ENCODE peak calls at places on chromosomes 4 and X, in eight cellular contexts. P is adrenal gland; W is AG04449; H is GM06990; X is lower leg skin; K is gastrocnemius medialis; Z is left lung; V is CD8-positive, alpha-beta T cell. Y is an unnamed sample.

GRCh38 chr4:3679071-3679825 is 86.9 kb upstream of the ADRA2C start:
- DNase-seq in P (no peak), W (no peak), H (no peak), X (no peak), K (no peak), Z (peak; percentile 60), V (no peak), Y (no peak)

GRCh38 chr4:21991050-21991449 is 42.5 kb upstream of the KCNIP4 start:
- DNase-seq in P (no peak), W (no peak), H (no peak), X (no peak), K (no peak), Z (no peak), V (no peak), Y (peak; percentile 5)

GRCh38 chr4:120517966-120518365 is 404.6 kb downstream of the PRDM5 start:
- DNase-seq in P (peak; percentile 87), W (peak; percentile 10), H (peak; percentile 29), X (no peak), K (no peak), Z (no peak), V (no peak), Y (peak; percentile 63)

GRCh38 chrX:14039344-14039743 is 9.7 kb upstream of the GEMIN8 start:
- DNase-seq in P (peak; percentile 62), W (no peak), H (no peak), X (peak; percentile 28), K (no peak), Z (no peak), V (peak; percentile 67), Y (no peak)

GRCh38 chr4:85420831-85421230 is 54.1 kb upstream of the ARHGAP24 start:
- DNase-seq in P (no peak), W (no peak), H (no peak), X (no peak), K (no peak), Z (no peak), V (no peak), Y (no peak)

GRCh38 chr4:8035371-8035780 is 95.7 kb upstream of the AFAP1 start:
- DNase-seq in P (no peak), W (no peak), H (no peak), X (no peak), K (no peak), Z (peak; percentile 25), V (no peak), Y (no peak)

GRCh38 chr4:174358823-174359222 is 75.1 kb downstream of the CEP44 start:
- DNase-seq in P (no peak), W (peak; percentile 3), H (peak; percentile 18), X (no peak), K (no peak), Z (no peak), V (no peak), Y (peak; percentile 80)

GRCh38 chr4:142419712-142420111 is 426.4 kb downstream of the INPP4B start:
- DNase-seq in P (no peak), W (no peak), H (no peak), X (no peak), K (no peak), Z (no peak), V (no peak), Y (peak; percentile 37)

GRCh38 chr4:184475096-184475461 is 729 bp upstream of the IRF2 start:
- DNase-seq in P (peak; percentile 76), W (no peak), H (no peak), X (peak; percentile 57), K (peak; percentile 52), Z (no peak), V (peak; percentile 51), Y (peak; percentile 49)

GRCh38 chr4:153611679-153612078 is 72.4 kb upstream of the TLR2 start:
- DNase-seq in P (no peak), W (no peak), H (no peak), X (no peak), K (no peak), Z (no peak), V (no peak), Y (peak; percentile 53)

GRCh38 chr4:12488672-12489071 is 995.5 kb downstream of the RAB28 start:
- DNase-seq in P (peak; percentile 69), W (no peak), H (no peak), X (no peak), K (no peak), Z (no peak), V (no peak), Y (no peak)

GRCh38 chr4:118989098-118990080 is 100.7 kb downstream of the SYNPO2 start:
- DNase-seq in P (no peak), W (peak; percentile 97), H (no peak), X (peak; percentile 71), K (peak; percentile 59), Z (no peak), V (no peak), Y (peak; percentile 95)
- TF ChIP-seq CTCF in P (no peak), W (no peak), H (no peak), X (no peak), K (no peak), Z (no peak), V (no peak), Y (no peak)

GRCh38 chr4:148044889-148045352 is 313.0 kb downstream of the ARHGAP10 start:
- DNase-seq in P (no peak), W (no peak), H (no peak), X (no peak), K (no peak), Z (no peak), V (no peak), Y (no peak)
- TF ChIP-seq CTCF in P (no peak), W (no peak), H (peak; percentile 50), X (no peak), K (no peak), Z (no peak), V (peak; percentile 32), Y (peak; percentile 8)

DNA sequence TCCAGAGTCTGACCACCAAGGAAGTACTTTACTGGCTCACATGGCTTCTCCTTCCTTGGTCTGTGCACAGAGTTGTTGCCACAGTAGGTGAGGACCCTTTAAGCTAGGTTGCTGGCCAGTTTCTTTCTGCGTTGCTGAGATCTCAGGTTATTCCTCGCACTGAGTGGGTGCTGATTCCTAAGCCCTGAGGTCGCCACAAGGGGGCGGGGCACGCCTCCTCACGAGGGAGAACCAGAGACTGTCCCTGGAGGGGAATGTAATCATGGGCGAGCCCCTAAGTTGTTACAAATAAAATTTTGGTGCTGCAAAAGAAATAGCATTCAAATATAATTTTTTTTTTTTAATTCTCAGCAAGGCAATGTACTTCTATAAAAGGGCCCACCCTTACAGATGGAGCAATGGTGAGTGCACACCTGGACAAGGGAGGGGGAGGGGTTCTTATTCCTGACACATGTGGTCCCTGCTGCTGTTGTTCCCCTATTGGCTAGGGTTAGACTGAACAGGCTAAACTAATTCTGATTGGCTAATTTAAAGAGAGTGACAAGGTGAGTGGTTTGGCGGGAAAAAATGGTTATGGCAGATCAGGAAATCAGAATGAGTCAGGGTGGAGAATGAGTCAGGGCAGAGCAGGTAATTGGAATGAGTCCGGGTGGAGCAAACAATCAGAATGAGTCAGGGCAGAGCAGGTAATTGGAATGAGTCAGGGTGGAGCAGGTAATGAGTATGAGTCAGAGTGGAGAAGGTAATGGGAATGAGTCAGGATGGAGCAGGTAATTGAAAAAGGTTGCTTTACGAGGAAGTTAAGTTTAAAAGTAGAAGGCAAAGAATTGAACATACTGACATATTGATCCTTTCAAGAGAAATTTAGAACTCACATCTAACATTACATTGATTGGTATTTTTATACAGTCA is 107.5 kb downstream of the VSIG4 start:
- DNase-seq in P (no peak), W (no peak), H (no peak), X (peak; percentile 14), K (no peak), Z (peak; percentile 66), V (no peak), Y (no peak)
- TF ChIP-seq CTCF in P (no peak), W (no peak), H (peak; percentile 21), X (no peak), K (no peak), Z (no peak), V (no peak), Y (no peak)

GRCh38 chr4:105146286-105147219 is at the start of gene TET2:
- DNase-seq in P (peak; percentile 91), W (no peak), H (peak; percentile 96), X (peak; percentile 65), K (peak; percentile 54), Z (peak; percentile 96), V (peak; percentile 80), Y (peak; percentile 93)
- TF ChIP-seq CTCF in P (no peak), W (peak; percentile 2), H (peak; percentile 2), X (no peak), K (no peak), Z (no peak), V (no peak), Y (no peak)

DNA sequence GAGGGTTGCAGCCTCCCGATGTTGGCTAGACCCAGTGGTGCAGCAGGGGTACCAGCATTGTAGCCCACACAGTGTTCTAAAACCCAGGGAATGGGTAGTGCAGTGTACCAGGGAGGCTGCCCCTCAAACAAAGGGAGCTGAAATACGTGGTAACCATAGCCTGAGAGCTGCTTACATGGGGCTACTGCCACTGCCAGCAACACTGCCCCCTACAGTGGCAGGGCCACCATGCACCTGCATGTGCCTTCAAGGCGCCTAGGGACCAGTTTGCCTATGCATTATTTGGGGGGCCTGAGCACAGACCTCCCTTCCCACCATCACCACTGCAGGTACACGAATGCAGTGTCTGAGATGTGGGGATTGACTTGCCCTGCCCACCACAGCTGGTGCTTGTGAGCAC is 21.0 kb upstream of the BMP15 start:
- DNase-seq in P (no peak), W (no peak), H (no peak), X (no peak), K (no peak), Z (no peak), V (no peak), Y (no peak)
- TF ChIP-seq CTCF in P (no peak), W (no peak), H (no peak), X (no peak), K (no peak), Z (no peak), V (no peak), Y (no peak)

GRCh38 chr4:80125252-80126177 is 52.5 kb upstream of the ANTXR2 start:
- DNase-seq in P (no peak), W (no peak), H (no peak), X (no peak), K (no peak), Z (no peak), V (peak; percentile 33), Y (peak; percentile 70)
- TF ChIP-seq CTCF in P (peak; percentile 22), W (peak; percentile 42), H (peak; percentile 48), X (no peak), K (no peak), Z (peak; percentile 23), V (peak; percentile 72), Y (peak; percentile 58)